ENCODE peak calls at places on chromosomes 1 and 21, in six cellular contexts. H, I, K, M, J and T are unnamed samples.

GRCh38 chr1:109242387-109242786 is 7.0 kb upstream of the CELSR2 start:
- DNase-seq in J (no peak), H (no peak), M (no peak), I (no peak), K (no peak), T (no peak)

GRCh38 chr21:20999567-21000169 is 1.5 kb downstream of the NCAM2 start:
- DNase-seq in M (peak; percentile 72), H (no peak), I (peak; percentile 34), J (peak; percentile 11), K (peak; percentile 17), T (no peak)

GRCh38 chr1:151443846-151444790 is 15.2 kb downstream of the POGZ start:
- DNase-seq in K (peak; percentile 59), I (peak; percentile 64), M (peak; percentile 89), J (peak; percentile 82), H (peak; percentile 47), T (no peak)

GRCh38 chr21:28547795-28548194 is 444.9 kb downstream of the LTN1 start:
- DNase-seq in H (no peak), K (no peak), M (no peak), J (no peak), I (no peak), T (no peak)

GRCh38 chr1:32181065-32181464 is 1.6 kb downstream of the TXLNA start:
- DNase-seq in K (no peak), J (no peak), M (no peak), H (no peak), I (no peak), T (no peak)

GRCh38 chr21:35171385-35171784 is 122.3 kb upstream of the RUNX1 start:
- DNase-seq in M (no peak), I (no peak), H (no peak), K (no peak), J (no peak), T (no peak)

GRCh38 chr1:219990782-219991510 is 55.4 kb downstream of the EPRS1 start:
- DNase-seq in H (no peak), M (peak; percentile 61), J (peak; percentile 31), I (no peak), K (peak; percentile 14), T (no peak)

GRCh38 chr1:200894712-200895447 is at the start of gene INAVA:
- DNase-seq in M (peak; percentile 39), H (no peak), K (no peak), J (peak; percentile 54), I (no peak), T (no peak)

GRCh38 chr1:29631836-29632420 is 395.6 kb downstream of the PTPRU start:
- DNase-seq in H (no peak), K (no peak), J (no peak), M (no peak), I (no peak), T (no peak)

GRCh38 chr1:193335797-193336428 is 149.5 kb upstream of the B3GALT2 start:
- DNase-seq in I (no peak), H (no peak), K (peak; percentile 85), J (no peak), M (peak; percentile 28), T (no peak)

GRCh38 chr1:85352055-85352454 is 75.6 kb upstream of the BCL10 start:
- DNase-seq in H (no peak), M (no peak), K (no peak), I (no peak), J (no peak), T (no peak)

GRCh38 chr1:901108-901859 is 22.4 kb upstream of the SAMD11 start:
- DNase-seq in I (no peak), K (no peak), H (no peak), J (no peak), M (no peak), T (peak; percentile 54)

GRCh38 chr1:5908461-5909375 is 83.5 kb downstream of the NPHP4 start:
- DNase-seq in J (no peak), K (no peak), M (no peak), I (no peak), H (no peak), T (no peak)

GRCh38 chr1:241998412-241998921 is 431 bp downstream of the MAP1LC3C start:
- DNase-seq in K (peak; percentile 82), I (peak; percentile 81), M (peak; percentile 87), J (peak; percentile 89), H (peak; percentile 37), T (peak; percentile 81)

GRCh38 chr1:15426492-15427279 is 11.6 kb upstream of the CTRC start:
- DNase-seq in K (peak; percentile 53), J (peak; percentile 89), I (no peak), M (no peak), H (no peak), T (no peak)

GRCh38 chr1:172699111-172699510 is 40.2 kb downstream of the FASLG start:
- DNase-seq in H (peak; percentile 65), J (no peak), K (peak; percentile 63), I (no peak), M (no peak), T (no peak)

GRCh38 chr1:195075973-195076372 is 1532.3 kb downstream of the KCNT2 start:
- DNase-seq in K (no peak), I (no peak), H (no peak), M (no peak), J (no peak), T (no peak)

GRCh38 chr1:195071461-195071860 is 1536.8 kb downstream of the KCNT2 start:
- DNase-seq in M (peak; percentile 6), K (no peak), I (no peak), J (no peak), H (no peak), T (no peak)

GRCh38 chr1:195082183-195082582 is 1526.1 kb downstream of the KCNT2 start:
- DNase-seq in I (no peak), K (peak; percentile 29), J (no peak), M (no peak), H (no peak), T (no peak)

DNA sequence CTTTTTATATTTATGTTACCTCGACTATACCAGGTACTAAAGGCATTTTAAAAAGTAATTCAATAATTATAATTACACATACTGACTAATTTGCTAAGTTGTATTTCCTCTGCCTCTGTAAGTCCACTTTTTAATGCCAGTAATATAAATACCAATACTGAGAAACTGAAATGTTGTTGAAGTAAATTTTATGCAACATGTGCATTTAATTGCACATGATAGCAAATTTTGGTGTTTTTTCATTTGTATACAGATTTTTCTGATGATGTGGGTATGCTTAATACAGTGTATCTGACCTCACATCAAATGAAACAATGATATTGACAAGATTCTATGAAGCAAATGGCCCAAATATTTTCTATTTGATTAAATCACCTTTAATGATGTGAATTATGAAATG is 1531.6 kb downstream of the KCNT2 start:
- DNase-seq in M (no peak), I (no peak), J (no peak), H (no peak), K (no peak), T (no peak)
- TF ChIP-seq CTCF in M (no peak), I (no peak), J (no peak), H (no peak), K (no peak), T (no peak)

DNA sequence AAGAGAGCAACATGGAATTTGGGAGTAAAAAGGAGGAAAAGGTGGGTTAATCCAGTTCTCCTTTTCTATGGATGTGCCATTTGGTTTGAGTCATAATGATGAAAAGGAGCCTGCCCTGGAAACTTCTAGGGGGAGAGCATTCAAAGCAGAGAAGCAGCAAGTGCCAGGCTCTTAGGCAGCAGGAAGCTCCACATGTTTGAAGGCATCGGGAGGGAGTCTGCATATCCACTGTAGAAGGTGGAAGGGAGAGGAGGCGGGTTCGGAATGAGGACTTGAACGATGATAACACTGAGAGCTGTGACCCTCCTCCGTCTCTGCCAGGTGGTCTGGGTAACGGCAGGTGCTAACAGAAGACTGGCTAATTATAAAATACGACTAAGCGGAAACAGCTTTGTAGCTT is 128.2 kb downstream of the RYR2 start:
- DNase-seq in H (no peak), M (peak; percentile 35), K (no peak), I (no peak), J (no peak), T (no peak)
- H3K4me3 ChIP-seq in H (no peak overlapping the region), M (no peak overlapping the region), K (no peak overlapping the region), I (no peak overlapping the region), J (no peak overlapping the region), T (no peak overlapping the region)

GRCh38 chr1:160453443-160453842 is 53.1 kb downstream of the VANGL2 start:
- DNase-seq in K (no peak), H (no peak), J (no peak), I (no peak), M (no peak), T (no peak)

GRCh38 chr1:160449494-160449893 is 49.1 kb downstream of the VANGL2 start:
- DNase-seq in I (no peak), K (no peak), M (no peak), J (no peak), H (no peak), T (no peak)

GRCh38 chr1:160451119-160451858 is 50.9 kb downstream of the VANGL2 start:
- DNase-seq in I (no peak), H (no peak), M (no peak), J (no peak), K (no peak), T (no peak)

GRCh38 chr1:160454371-160455152 is 54.2 kb downstream of the VANGL2 start:
- DNase-seq in K (no peak), H (no peak), J (no peak), M (no peak), I (no peak), T (no peak)

GRCh38 chr1:160451859-160452232 is 51.5 kb downstream of the VANGL2 start:
- DNase-seq in M (no peak), K (no peak), H (no peak), I (no peak), J (no peak), T (no peak)
- H3K4me1 ChIP-seq in M (no peaks in the 10 kb centered on the region), K (no peaks in the 10 kb centered on the region), H (peaks cover 23% of the 10 kb centered on the region), I (no peaks in the 10 kb centered on the region), J (peaks cover 8% of the 10 kb centered on the region), T (no peaks in the 10 kb centered on the region)

GRCh38 chr21:45405271-45405818 is 380 bp downstream of the COL18A1 start:
- DNase-seq in H (no peak), K (no peak), M (no peak), J (no peak), I (peak; percentile 67), T (no peak)

GRCh38 chr21:45405819-45406762 is 1.1 kb downstream of the COL18A1 start:
- DNase-seq in K (peak; percentile 55), H (no peak), I (no peak), J (peak; percentile 27), M (peak; percentile 85), T (no peak)

GRCh38 chr21:45408271-45408791 is 3.4 kb downstream of the COL18A1 start:
- DNase-seq in M (no peak), J (no peak), K (no peak), I (no peak), H (no peak), T (no peak)

GRCh38 chr21:45407629-45408247 is 2.8 kb downstream of the COL18A1 start:
- DNase-seq in H (no peak), I (no peak), M (no peak), K (no peak), J (no peak), T (no peak)

DNA sequence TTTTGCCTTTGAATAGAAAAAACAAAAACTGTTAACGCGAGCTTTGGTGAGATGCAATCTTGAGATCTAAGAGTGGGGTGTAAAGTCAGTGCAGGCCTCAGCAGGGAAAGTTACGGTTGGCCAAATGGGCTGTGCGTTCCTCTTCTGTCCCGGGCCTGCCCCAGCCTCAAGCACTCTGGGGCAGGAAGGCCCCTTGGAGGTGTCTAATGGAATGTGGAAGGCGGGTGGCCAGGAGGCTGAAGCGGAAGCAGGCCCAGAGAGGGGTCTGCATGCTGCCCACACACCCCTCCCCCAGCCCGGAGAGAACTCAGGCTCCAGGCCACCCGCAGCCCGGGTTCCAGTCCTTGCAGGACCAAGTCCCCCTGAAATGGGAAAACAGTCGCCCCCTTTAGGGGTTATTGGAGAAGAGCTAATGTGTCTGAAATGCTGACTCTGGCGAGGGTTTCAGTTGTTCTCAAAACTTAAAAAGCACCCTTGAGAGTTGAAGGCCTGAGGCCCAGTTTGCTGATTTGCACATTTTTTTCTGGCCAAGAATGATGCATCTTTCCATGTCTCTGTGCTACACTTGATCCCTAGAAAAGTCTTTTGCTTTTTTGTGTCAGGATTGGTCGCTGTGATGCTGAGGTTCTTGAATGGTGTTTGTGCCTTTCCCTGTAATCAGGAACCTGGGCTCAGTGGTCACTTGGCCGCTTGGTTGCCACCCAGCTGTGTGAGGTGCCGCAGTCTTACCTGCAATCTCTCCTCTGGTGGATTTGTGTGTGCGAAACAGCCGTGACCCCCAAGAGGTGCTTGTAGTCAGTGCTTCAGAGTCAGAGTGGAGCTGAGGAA is 2.0 kb downstream of the COL18A1 start:
- DNase-seq in H (no peak), M (peak; percentile 92), K (no peak), J (peak; percentile 34), I (no peak), T (no peak)
- TF ChIP-seq CTCF in H (no peak), M (peak; percentile 43), K (no peak), J (no peak), I (no peak), T (no peak)